ENCODE peak calls at places on chromosomes 3 and 15, in four cellular contexts. One of them, this sample, is unnamed.

GRCh38 chr3:31980530-31981205 is 394 bp downstream of the OSBPL10 start:
- DNase-seq in GM23248: peak; percentile 62
- DNase-seq in keratinocyte: no peak
- DNase-seq in mesenchymal stem cell: peak; percentile 72
- DNase-seq in this sample: peak; percentile 65

GRCh38 chr15:38130739-38131498 is 121.7 kb upstream of the SPRED1 start:
- DNase-seq in GM23248: peak; percentile 98
- DNase-seq in keratinocyte: peak; percentile 33
- DNase-seq in mesenchymal stem cell: peak; percentile 96
- DNase-seq in this sample: peak; percentile 98

GRCh38 chr3:56119575-56120349 is 348.5 kb downstream of the ERC2 start:
- DNase-seq in GM23248: peak; percentile 86
- DNase-seq in keratinocyte: no peak
- DNase-seq in mesenchymal stem cell: peak; percentile 43
- DNase-seq in this sample: peak; percentile 87

GRCh38 chr15:39016706-39017105 is 452.1 kb upstream of the RASGRP1 start:
- DNase-seq in GM23248: peak; percentile 54
- DNase-seq in keratinocyte: peak; percentile 9
- DNase-seq in mesenchymal stem cell: peak; percentile 72
- DNase-seq in this sample: no peak

GRCh38 chr3:72991522-72991921 is 5.1 kb upstream of the PPP4R2 start:
- DNase-seq in GM23248: no peak
- DNase-seq in keratinocyte: no peak
- DNase-seq in mesenchymal stem cell: no peak
- DNase-seq in this sample: no peak

GRCh38 chr15:85296615-85297402 is 83.6 kb upstream of the AKAP13 start:
- DNase-seq in GM23248: peak; percentile 81
- DNase-seq in keratinocyte: no peak
- DNase-seq in mesenchymal stem cell: peak; percentile 85
- DNase-seq in this sample: peak; percentile 88

GRCh38 chr3:81472600-81473362 is 288.7 kb downstream of the GBE1 start:
- DNase-seq in GM23248: no peak
- DNase-seq in keratinocyte: no peak
- DNase-seq in mesenchymal stem cell: no peak
- DNase-seq in this sample: no peak

GRCh38 chr3:100992086-100993033 is 861 bp downstream of the ABI3BP start:
- DNase-seq in GM23248: peak; percentile 77
- DNase-seq in keratinocyte: no peak
- DNase-seq in mesenchymal stem cell: peak; percentile 66
- DNase-seq in this sample: peak; percentile 82

GRCh38 chr3:11212301-11212613 is 58.0 kb downstream of the HRH1 start:
- DNase-seq in GM23248: peak; percentile 81
- DNase-seq in keratinocyte: no peak
- DNase-seq in mesenchymal stem cell: peak; percentile 68
- DNase-seq in this sample: peak; percentile 66

GRCh38 chr3:124140751-124141150 is 148.8 kb upstream of the ROPN1 start:
- DNase-seq in GM23248: no peak
- DNase-seq in keratinocyte: no peak
- DNase-seq in mesenchymal stem cell: no peak
- DNase-seq in this sample: no peak

GRCh38 chr15:74350295-74351275 is 16.9 kb downstream of the CYP11A1 start:
- DNase-seq in GM23248: no peak
- DNase-seq in keratinocyte: no peak
- DNase-seq in mesenchymal stem cell: no peak
- DNase-seq in this sample: no peak

GRCh38 chr3:15631426-15632211 is 30.1 kb downstream of the BTD start:
- DNase-seq in GM23248: no peak
- DNase-seq in keratinocyte: no peak
- DNase-seq in mesenchymal stem cell: peak; percentile 27
- DNase-seq in this sample: no peak

GRCh38 chr3:177333535-177334495 is 136.5 kb upstream of the TBL1XR1 start:
- DNase-seq in GM23248: no peak
- DNase-seq in keratinocyte: no peak
- DNase-seq in mesenchymal stem cell: peak; percentile 35
- DNase-seq in this sample: no peak

GRCh38 chr15:52180196-52180835 is 10.9 kb downstream of the GNB5 start:
- DNase-seq in GM23248: peak; percentile 7
- DNase-seq in keratinocyte: no peak
- DNase-seq in mesenchymal stem cell: no peak
- DNase-seq in this sample: no peak

GRCh38 chr3:143784446-143784845 is 63.8 kb downstream of the SLC9A9 start:
- DNase-seq in GM23248: no peak
- DNase-seq in keratinocyte: no peak
- DNase-seq in mesenchymal stem cell: no peak
- DNase-seq in this sample: no peak

GRCh38 chr3:156404217-156404616 is 150.7 kb downstream of the SSR3 start:
- DNase-seq in GM23248: no peak
- DNase-seq in keratinocyte: no peak
- DNase-seq in mesenchymal stem cell: no peak
- DNase-seq in this sample: no peak

GRCh38 chr3:189458536-189458935 is 172.7 kb upstream of the TP63 start:
- DNase-seq in GM23248: no peak
- DNase-seq in keratinocyte: peak; percentile 83
- DNase-seq in mesenchymal stem cell: peak; percentile 1
- DNase-seq in this sample: peak; percentile 2

GRCh38 chr3:127217594-127218456 is 24.9 kb downstream of the PRR23E start:
- DNase-seq in GM23248: peak; percentile 87
- DNase-seq in keratinocyte: no peak
- DNase-seq in mesenchymal stem cell: no peak
- DNase-seq in this sample: peak; percentile 33

GRCh38 chr3:143885803-143886427 is 37.6 kb upstream of the SLC9A9 start:
- DNase-seq in GM23248: peak; percentile 67
- DNase-seq in keratinocyte: no peak
- DNase-seq in mesenchymal stem cell: peak; percentile 52
- DNase-seq in this sample: peak; percentile 54

GRCh38 chr3:194084284-194084683 is 51.7 kb upstream of the HES1 start:
- DNase-seq in GM23248: no peak
- DNase-seq in keratinocyte: no peak
- DNase-seq in mesenchymal stem cell: no peak
- DNase-seq in this sample: no peak

GRCh38 chr3:171239757-171240503 is 213.4 kb upstream of the SLC2A2 start:
- DNase-seq in GM23248: no peak
- DNase-seq in keratinocyte: no peak
- DNase-seq in mesenchymal stem cell: no peak
- DNase-seq in this sample: no peak

GRCh38 chr3:119365418-119365817 is 71.2 kb downstream of the ARHGAP31 start:
- DNase-seq in GM23248: no peak
- DNase-seq in keratinocyte: no peak
- DNase-seq in mesenchymal stem cell: no peak
- DNase-seq in this sample: peak; percentile 42

GRCh38 chr15:101024111-101024695 is 105.0 kb downstream of the LRRK1 start:
- DNase-seq in GM23248: peak; percentile 58
- DNase-seq in keratinocyte: no peak
- DNase-seq in mesenchymal stem cell: peak; percentile 86
- DNase-seq in this sample: peak; percentile 48

GRCh38 chr15:39084683-39085530 is 496.0 kb upstream of the THBS1 start:
- DNase-seq in GM23248: peak; percentile 89
- DNase-seq in keratinocyte: no peak
- DNase-seq in mesenchymal stem cell: peak; percentile 89
- DNase-seq in this sample: peak; percentile 71

GRCh38 chr15:62393196-62393595 is 228.1 kb upstream of the C2CD4B start:
- DNase-seq in GM23248: peak; percentile 59
- DNase-seq in keratinocyte: no peak
- DNase-seq in mesenchymal stem cell: peak; percentile 43
- DNase-seq in this sample: no peak

GRCh38 chr15:22786868-22787698 is 639 bp downstream of the NIPA1 start:
- DNase-seq in GM23248: peak; percentile 54
- DNase-seq in keratinocyte: no peak
- DNase-seq in mesenchymal stem cell: peak; percentile 44
- DNase-seq in this sample: peak; percentile 52

GRCh38 chr3:95715137-95715536 is 1099.3 kb upstream of the EPHA6 start:
- DNase-seq in GM23248: no peak
- DNase-seq in keratinocyte: no peak
- DNase-seq in mesenchymal stem cell: no peak
- DNase-seq in this sample: no peak

GRCh38 chr3:118884748-118885206 is 149.9 kb downstream of the IGSF11 start:
- DNase-seq in GM23248: peak; percentile 72
- DNase-seq in keratinocyte: no peak
- DNase-seq in mesenchymal stem cell: peak; percentile 42
- DNase-seq in this sample: peak; percentile 80

GRCh38 chr3:190526787-190527767 is 13.2 kb downstream of the IL1RAP start:
- DNase-seq in GM23248: peak; percentile 73
- DNase-seq in keratinocyte: no peak
- DNase-seq in mesenchymal stem cell: peak; percentile 28
- DNase-seq in this sample: peak; percentile 58

GRCh38 chr3:114205541-114205940 is 26.7 kb upstream of the DRD3 start:
- DNase-seq in GM23248: peak; percentile 61
- DNase-seq in keratinocyte: no peak
- DNase-seq in mesenchymal stem cell: no peak
- DNase-seq in this sample: no peak

GRCh38 chr3:43477600-43477999 is 144.2 kb downstream of the ANO10 start:
- DNase-seq in GM23248: no peak
- DNase-seq in keratinocyte: no peak
- DNase-seq in mesenchymal stem cell: no peak
- DNase-seq in this sample: no peak

GRCh38 chr15:64930778-64931240 is 19.1 kb downstream of the ANKDD1A start:
- DNase-seq in GM23248: peak; percentile 17
- DNase-seq in keratinocyte: no peak
- DNase-seq in mesenchymal stem cell: peak; percentile 80
- DNase-seq in this sample: no peak

GRCh38 chr15:91694829-91695205 is 158.7 kb upstream of the SLCO3A1 start:
- DNase-seq in GM23248: peak; percentile 83
- DNase-seq in keratinocyte: no peak
- DNase-seq in mesenchymal stem cell: no peak
- DNase-seq in this sample: peak; percentile 67

DNA sequence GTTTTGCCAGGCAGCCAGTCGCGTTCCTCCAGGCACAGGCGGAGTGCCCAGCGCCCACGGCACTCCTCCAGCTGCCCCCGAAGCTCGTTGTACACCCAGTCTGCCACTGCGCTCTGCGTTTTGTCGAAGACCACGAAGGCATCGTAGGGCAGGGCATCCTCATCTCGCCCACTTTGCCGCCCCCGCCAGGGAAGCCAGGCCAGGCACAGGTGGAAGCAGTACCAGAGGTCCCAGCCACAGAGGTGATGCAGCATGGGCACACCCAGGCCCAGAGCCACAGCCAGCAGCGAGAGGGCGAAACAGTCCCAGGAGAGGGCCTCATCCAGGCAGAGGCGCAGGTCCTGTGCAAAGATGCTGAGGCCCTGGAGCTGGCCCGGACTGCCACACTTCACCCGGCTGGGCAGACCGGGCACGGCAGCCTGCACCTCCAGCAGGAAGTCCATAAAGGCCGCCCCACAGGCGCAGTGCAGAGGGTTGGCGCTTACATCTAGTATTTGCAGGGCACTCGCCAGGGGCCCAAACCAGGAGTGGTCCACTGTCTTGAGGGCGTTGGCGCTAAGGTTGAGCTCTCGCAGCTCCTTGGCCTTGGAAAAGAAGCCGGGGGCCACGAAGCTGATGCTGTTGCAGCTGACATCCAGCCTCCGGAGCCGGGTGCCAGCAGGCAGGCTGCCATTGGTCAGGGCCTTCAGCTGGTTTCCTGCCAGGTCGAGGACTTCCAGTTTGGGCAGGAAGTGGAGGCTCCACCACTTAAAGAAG is 3.7 kb downstream of the TLR9 start:
- DNase-seq in GM23248: no peak
- DNase-seq in keratinocyte: no peak
- DNase-seq in mesenchymal stem cell: no peak
- DNase-seq in this sample: no peak
- H3K4me3 ChIP-seq in GM23248: no peak overlapping the region
- H3K4me3 ChIP-seq in keratinocyte: no peak overlapping the region
- H3K4me3 ChIP-seq in mesenchymal stem cell: no peak overlapping the region
- H3K4me3 ChIP-seq in this sample: no peak overlapping the region

GRCh38 chr3:37938011-37938410 is 52.6 kb upstream of the VILL start:
- DNase-seq in GM23248: no peak
- DNase-seq in keratinocyte: no peak
- DNase-seq in mesenchymal stem cell: no peak
- DNase-seq in this sample: no peak
- H3K9ac ChIP-seq in GM23248: no peak overlapping the region
- H3K9ac ChIP-seq in keratinocyte: no peak overlapping the region
- H3K9ac ChIP-seq in mesenchymal stem cell: no peak overlapping the region
- H3K9ac ChIP-seq in this sample: no peak overlapping the region

DNA sequence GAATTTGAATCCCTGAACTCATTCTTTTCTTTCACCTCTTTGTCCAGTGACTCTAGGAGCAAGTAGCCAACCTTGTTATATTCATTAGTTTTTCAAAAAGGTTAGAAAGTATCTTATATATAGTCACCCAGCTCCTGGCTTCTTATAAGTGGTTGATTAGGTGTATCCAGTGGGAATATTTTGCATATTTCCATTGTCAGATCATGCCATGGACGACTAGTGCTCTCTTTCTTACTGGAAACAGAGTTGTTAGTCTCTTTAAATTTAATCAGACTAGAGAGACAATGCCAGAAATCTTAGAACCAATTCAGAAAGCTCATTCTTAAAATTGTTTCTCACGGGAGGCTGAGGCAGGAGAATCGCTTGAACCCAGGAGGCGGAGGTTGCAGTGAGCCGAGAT is 73.4 kb downstream of the CHRD start:
- DNase-seq in GM23248: no peak
- DNase-seq in keratinocyte: no peak
- DNase-seq in mesenchymal stem cell: no peak
- DNase-seq in this sample: no peak
- H3K4me1 ChIP-seq in GM23248: peaks cover 5% of the 10 kb centered on the region
- H3K4me1 ChIP-seq in keratinocyte: peaks cover 10% of the 10 kb centered on the region
- H3K4me1 ChIP-seq in mesenchymal stem cell: peaks cover 4% of the 10 kb centered on the region
- H3K4me1 ChIP-seq in this sample: no peaks in the 10 kb centered on the region

DNA sequence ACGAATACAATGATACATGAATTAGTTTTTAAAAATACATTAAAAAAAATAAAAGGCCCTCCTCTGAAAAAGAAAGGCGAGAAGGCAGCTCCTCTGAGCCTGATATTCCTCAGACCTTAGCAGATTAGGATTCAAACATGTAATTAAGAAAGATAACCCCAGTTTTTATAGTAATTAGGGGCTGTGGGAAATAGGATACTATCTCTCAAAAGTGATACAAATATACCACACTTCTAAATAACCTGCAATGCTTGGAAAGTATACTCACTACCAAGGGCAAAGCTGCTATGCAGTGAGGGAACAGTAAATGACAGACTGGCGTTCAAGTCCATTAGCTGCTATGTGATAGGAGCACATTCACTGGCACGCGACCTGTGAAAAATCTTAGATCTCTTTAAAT is 445.1 kb downstream of the FOXP1 start:
- DNase-seq in GM23248: no peak
- DNase-seq in keratinocyte: no peak
- DNase-seq in mesenchymal stem cell: no peak
- DNase-seq in this sample: no peak
- H3K4me3 ChIP-seq in GM23248: no peak overlapping the region
- H3K4me3 ChIP-seq in keratinocyte: no peak overlapping the region
- H3K4me3 ChIP-seq in mesenchymal stem cell: no peak overlapping the region
- H3K4me3 ChIP-seq in this sample: no peak overlapping the region

GRCh38 chr15:58593870-58594269 is 155.6 kb downstream of the ADAM10 start:
- DNase-seq in GM23248: no peak
- DNase-seq in keratinocyte: no peak
- DNase-seq in mesenchymal stem cell: no peak
- DNase-seq in this sample: no peak
- H3K9ac ChIP-seq in GM23248: no peak overlapping the region
- H3K9ac ChIP-seq in keratinocyte: no peak overlapping the region
- H3K9ac ChIP-seq in mesenchymal stem cell: no peak overlapping the region
- H3K9ac ChIP-seq in this sample: no peak overlapping the region

This sample was measured in adipocyte.